ENCODE peak calls at places on chromosomes 2 and 18, in seven cellular contexts. R is stimulated activated CD4-positive, alpha-beta T cell treated with anti-CD3 and anti-CD28 coated beads, Interleukin-2, amount 100 ng/mL, for 4 hours; I is iris pigment epithelial cell; U is mucosa of gallbladder; H is WTC11; S is endothelial cell; G is pulmonary artery endothelial cell. M is an unnamed sample.

GRCh38 chr2:16239296-16239850 is 299.0 kb downstream of the MYCN start:
- DNase-seq in R (no peak), I (no peak), U (no peak), H (no peak), S (no peak), G (no peak), M (no peak)

GRCh38 chr2:214103199-214104001 is 307.5 kb upstream of the VWC2L start:
- DNase-seq in R (no peak), I (peak), U (peak), H (no peak), S (no peak), G (no peak), M (no peak)

GRCh38 chr2:134372611-134373131 is 118.8 kb downstream of the MGAT5 start:
- DNase-seq in R (no peak), I (peak), U (no peak), H (no peak), S (no peak), G (no peak), M (no peak)

GRCh38 chr18:33101316-33101715 is 328.5 kb upstream of the KLHL14 start:
- DNase-seq in R (no peak), I (no peak), U (no peak), H (no peak), S (no peak), G (no peak), M (no peak)

GRCh38 chr2:180254872-180255271 is 247.8 kb upstream of the CWC22 start:
- DNase-seq in R (no peak), I (no peak), U (no peak), H (no peak), S (no peak), G (no peak), M (no peak)

GRCh38 chr2:11899264-11899818 is 152.9 kb downstream of the LPIN1 start:
- DNase-seq in R (no peak), I (peak), U (no peak), H (no peak), S (no peak), G (no peak), M (no peak)

GRCh38 chr2:218894168-218895157 is 13.8 kb downstream of the WNT10A start:
- DNase-seq in R (no peak), I (no peak), U (no peak), H (no peak), S (no peak), G (no peak), M (peak)

GRCh38 chr2:45889053-45889452 is 237.6 kb downstream of the PRKCE start:
- DNase-seq in R (no peak), I (peak), U (no peak), H (peak), S (no peak), G (no peak), M (no peak)

M was measured in LoVo.